ENCODE peak calls at places on chromosome 20, in six cellular contexts. L is effector memory CD4-positive, alpha-beta T cell; I is neural progenitor cell; O is adrenal gland; G is SJCRH30; A is kidney epithelial cell. F is an unnamed sample.

GRCh38 chr20:39913274-39913673 is 775.8 kb downstream of the MAFB start:
- DNase-seq in I (no peak), L (no peak), O (no peak), A (no peak), G (no peak), F (no peak)

GRCh38 chr20:32474009-32474716 is 111.0 kb downstream of the NOL4L start:
- DNase-seq in A (no peak), O (peak; percentile 48), G (peak; percentile 54), I (no peak), L (no peak), F (no peak)

GRCh38 chr20:2800590-2801458 is at the start of gene CPXM1:
- DNase-seq in L (no peak), O (no peak), A (no peak), G (no peak), I (peak; percentile 90), F (no peak)

GRCh38 chr20:47489448-47489872 is 12.2 kb upstream of the NCOA3 start:
- DNase-seq in G (no peak), I (no peak), O (no peak), L (peak; percentile 42), A (no peak), F (no peak)

GRCh38 chr20:61303675-61304074 is 51.6 kb downstream of the CDH4 start:
- DNase-seq in I (no peak), O (no peak), G (no peak), A (no peak), L (no peak), F (no peak)

GRCh38 chr20:63639093-63639860 is 12.4 kb upstream of the GMEB2 start:
- DNase-seq in I (no peak), L (peak; percentile 40), A (no peak), O (no peak), G (no peak), F (no peak)

GRCh38 chr20:61803416-61803902 is 262.2 kb downstream of the TAF4 start:
- DNase-seq in O (no peak), I (peak; percentile 48), L (no peak), G (no peak), A (no peak), F (no peak)

GRCh38 chr20:23180451-23180921 is 94.4 kb upstream of the CD93 start:
- DNase-seq in I (no peak), G (peak; percentile 94), L (no peak), O (peak; percentile 47), A (no peak), F (no peak)

GRCh38 chr20:40797425-40797824 is 108.4 kb upstream of the MAFB start:
- DNase-seq in A (no peak), L (no peak), O (no peak), G (peak; percentile 28), I (peak; percentile 38), F (no peak)

GRCh38 chr20:5077761-5078387 is 41.9 kb downstream of the PCNA start:
- DNase-seq in A (no peak), O (no peak), G (no peak), I (no peak), L (no peak), F (no peak)

GRCh38 chr20:1376007-1376406 is 16.8 kb downstream of the FKBP1A start:
- DNase-seq in G (no peak), A (no peak), O (no peak), L (no peak), I (no peak), F (no peak)

GRCh38 chr20:61976650-61977332 is 88.9 kb downstream of the TAF4 start:
- DNase-seq in L (no peak), G (no peak), O (no peak), I (no peak), A (no peak), F (no peak)

GRCh38 chr20:38290829-38291581 is 13.0 kb upstream of the BPI start:
- DNase-seq in O (no peak), G (peak; percentile 98), L (no peak), I (peak; percentile 77), A (peak; percentile 65), F (peak; percentile 57)

GRCh38 chr20:44056010-44056698 is 130.8 kb downstream of the JPH2 start:
- DNase-seq in I (peak; percentile 72), A (no peak), O (no peak), L (no peak), G (peak; percentile 71), F (no peak)

GRCh38 chr20:16444056-16444777 is 129.0 kb downstream of the KIF16B start:
- DNase-seq in I (no peak), O (peak; percentile 25), G (no peak), L (no peak), A (no peak), F (peak; percentile 63)

GRCh38 chr20:43541214-43541613 is 17.6 kb upstream of the SGK2 start:
- DNase-seq in I (no peak), L (no peak), O (no peak), A (no peak), G (no peak), F (no peak)

GRCh38 chr20:53792946-53793536 is 199.4 kb upstream of the ZNF217 start:
- DNase-seq in L (no peak), O (no peak), I (no peak), A (no peak), G (peak; percentile 33), F (no peak)

GRCh38 chr20:53793783-53794383 is 200.2 kb upstream of the ZNF217 start:
- DNase-seq in A (no peak), O (no peak), G (no peak), I (no peak), L (no peak), F (no peak)

GRCh38 chr20:53786445-53787267 is 193.0 kb upstream of the ZNF217 start:
- DNase-seq in A (no peak), O (no peak), I (no peak), G (no peak), L (no peak), F (no peak)

GRCh38 chr20:53788253-53789022 is 194.8 kb upstream of the ZNF217 start:
- DNase-seq in O (no peak), I (no peak), L (no peak), A (no peak), G (no peak), F (no peak)

DNA sequence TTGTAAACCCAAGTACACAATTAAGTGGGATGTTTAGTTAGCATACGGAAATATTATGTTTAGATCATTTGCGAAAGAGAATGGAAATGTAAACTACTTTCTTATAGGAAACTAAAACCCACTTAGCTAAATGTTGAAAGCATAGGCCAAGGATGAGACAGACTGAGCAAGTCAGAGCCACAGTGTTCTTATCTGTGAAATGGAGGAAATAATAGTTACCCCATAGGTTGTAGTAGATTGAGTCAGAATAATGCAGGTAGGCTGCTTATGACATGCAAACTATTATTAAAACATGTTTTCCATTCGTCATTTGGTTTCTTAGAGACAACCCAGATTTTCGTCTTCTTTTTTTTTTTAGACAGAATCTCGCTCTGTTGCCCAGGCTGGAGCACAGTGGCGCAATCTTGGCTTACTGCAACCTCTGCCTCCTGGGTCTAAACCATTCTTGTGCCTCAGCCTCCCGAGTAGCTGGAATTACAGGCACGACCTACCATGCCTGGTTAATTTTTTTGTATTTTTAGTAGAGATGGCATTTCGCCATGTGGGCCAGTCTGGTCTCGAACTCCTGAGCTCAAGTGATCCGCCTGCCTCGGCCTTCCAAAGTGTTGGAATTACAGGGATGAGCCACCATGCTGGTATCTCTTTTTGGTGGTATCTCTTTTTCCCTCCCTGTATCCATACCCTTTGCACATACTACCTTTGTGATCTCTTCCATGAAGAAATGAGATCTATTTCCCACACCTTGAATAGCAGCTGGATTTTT is 196.5 kb upstream of the ZNF217 start:
- DNase-seq in L (no peak), G (no peak), I (no peak), O (no peak), A (no peak), F (no peak)
- H3K4me3 ChIP-seq in L (no peak overlapping the region), G (no peak overlapping the region), I (no peak overlapping the region), O (no peak overlapping the region), A (no peak overlapping the region), F (no peak overlapping the region)

DNA sequence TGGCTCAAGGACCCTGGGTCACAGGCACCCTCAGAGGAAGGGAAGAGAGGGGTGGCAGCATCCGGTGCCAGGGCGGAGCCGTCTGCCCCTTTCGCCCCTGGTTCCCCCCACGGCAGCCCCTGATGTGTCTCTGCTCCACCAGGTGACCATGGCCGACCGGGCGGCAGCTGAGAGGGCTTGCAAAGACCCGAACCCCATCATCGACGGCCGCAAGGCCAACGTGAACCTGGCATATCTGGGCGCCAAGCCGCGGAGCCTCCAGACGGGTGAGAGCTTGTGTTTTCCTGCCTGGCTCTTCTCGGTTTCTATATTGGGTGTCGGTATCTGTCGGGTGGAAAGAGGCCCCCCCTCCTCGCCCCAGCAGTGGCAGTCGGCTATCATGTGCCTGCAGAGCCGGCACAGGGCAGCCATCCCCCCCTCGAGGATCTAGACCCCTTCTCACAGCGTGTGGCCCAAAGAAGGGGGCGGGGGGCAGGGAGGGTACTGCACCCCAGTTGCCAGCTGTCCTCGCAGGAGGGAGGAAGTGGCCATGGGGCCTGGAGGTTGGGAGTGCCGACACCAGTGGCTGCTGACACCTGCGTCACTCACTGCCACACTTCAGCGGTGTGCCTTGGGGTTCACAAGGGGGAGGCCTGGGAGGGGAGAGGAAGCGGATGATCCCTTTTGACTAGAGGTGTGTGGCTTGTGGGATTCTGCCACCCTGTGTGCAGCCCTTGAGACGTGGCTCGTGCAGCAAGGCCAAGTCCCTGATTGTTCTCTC is 1.5 kb downstream of the RBM38 start:
- DNase-seq in I (no peak), G (peak; percentile 52), O (peak; percentile 59), A (no peak), L (peak; percentile 87), F (no peak)
- H3K36me3 ChIP-seq in I (no peaks in the 10 kb centered on the region), G (peaks cover 45% of the 10 kb centered on the region), O (no peaks in the 10 kb centered on the region), A (no peaks in the 10 kb centered on the region), L (peaks cover 39% of the 10 kb centered on the region), F (peaks cover 8% of the 10 kb centered on the region)

GRCh38 chr20:56003966-56004365 is 1.4 kb downstream of the CBLN4 start:
- DNase-seq in G (no peak), I (peak; percentile 63), O (no peak), L (no peak), A (no peak), F (no peak)
- H3K4me3 ChIP-seq in G (no peak overlapping the region), I (no peak overlapping the region), O (peak overlapping the region; percentile 52), L (no peak overlapping the region), A (no peak overlapping the region), F (no peak overlapping the region)

DNA sequence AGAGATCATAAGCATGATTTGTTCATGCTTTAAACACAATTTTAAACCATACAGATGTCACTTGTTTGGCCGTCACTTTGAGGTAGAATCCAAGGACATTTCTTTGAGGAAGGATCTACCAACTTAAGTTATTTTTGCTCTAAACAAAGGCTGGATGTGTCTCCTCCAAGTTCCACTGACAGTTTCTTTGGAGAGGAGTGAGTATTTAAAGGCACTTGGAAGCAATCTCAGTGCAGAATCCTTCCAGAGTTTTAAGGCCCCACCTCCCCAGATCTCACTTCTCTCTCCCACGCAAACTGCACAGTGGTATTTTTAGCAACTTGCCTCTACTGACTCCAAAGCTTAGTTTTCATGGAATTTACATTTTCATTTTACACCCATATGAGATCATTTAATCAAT is 110.0 kb downstream of the SYCP2 start:
- DNase-seq in O (no peak), G (no peak), I (no peak), L (no peak), A (no peak), F (no peak)
- H3K36me3 ChIP-seq in O (no peaks in the 10 kb centered on the region), G (no peaks in the 10 kb centered on the region), I (no peaks in the 10 kb centered on the region), L (no peaks in the 10 kb centered on the region), A (no peaks in the 10 kb centered on the region), F (no peaks in the 10 kb centered on the region)

F was measured in BJ.